ENCODE peak calls at places on chromosomes 6 and 20, in seven cellular contexts. One of them, this sample, is unnamed.

GRCh38 chr6:25874822-25875562 is 949 bp upstream of the SLC17A3 start:
- DNase-seq in A549: no peak
- DNase-seq in body of pancreas: no peak
- DNase-seq in adrenal gland: no peak
- DNase-seq in uterus: no peak
- DNase-seq in endothelial cell of umbilical vein: no peak
- DNase-seq in K562: no peak
- DNase-seq in this sample: no peak

GRCh38 chr6:89500486-89501020 is 67.6 kb downstream of the ANKRD6 start:
- DNase-seq in A549: no peak
- DNase-seq in body of pancreas: no peak
- DNase-seq in adrenal gland: no peak
- DNase-seq in uterus: no peak
- DNase-seq in endothelial cell of umbilical vein: no peak
- DNase-seq in K562: no peak
- DNase-seq in this sample: no peak

GRCh38 chr6:105810105-105810921 is 275.8 kb upstream of the PRDM1 start:
- DNase-seq in A549: peak; percentile 79
- DNase-seq in body of pancreas: no peak
- DNase-seq in adrenal gland: peak; percentile 61
- DNase-seq in uterus: peak; percentile 20
- DNase-seq in endothelial cell of umbilical vein: peak; percentile 43
- DNase-seq in K562: peak; percentile 87
- DNase-seq in this sample: no peak

GRCh38 chr20:49631856-49632418 is 64.0 kb upstream of the PTGIS start:
- DNase-seq in A549: no peak
- DNase-seq in body of pancreas: no peak
- DNase-seq in adrenal gland: no peak
- DNase-seq in uterus: no peak
- DNase-seq in endothelial cell of umbilical vein: no peak
- DNase-seq in K562: no peak
- DNase-seq in this sample: no peak

GRCh38 chr20:47989957-47990356 is 204.7 kb upstream of the SULF2 start:
- DNase-seq in A549: no peak
- DNase-seq in body of pancreas: no peak
- DNase-seq in adrenal gland: no peak
- DNase-seq in uterus: no peak
- DNase-seq in endothelial cell of umbilical vein: no peak
- DNase-seq in K562: no peak
- DNase-seq in this sample: no peak

GRCh38 chr6:68343901-68344300 is 291.2 kb upstream of the ADGRB3 start:
- DNase-seq in A549: peak; percentile 48
- DNase-seq in body of pancreas: peak; percentile 44
- DNase-seq in adrenal gland: no peak
- DNase-seq in uterus: no peak
- DNase-seq in endothelial cell of umbilical vein: no peak
- DNase-seq in K562: peak; percentile 67
- DNase-seq in this sample: no peak

GRCh38 chr6:129499871-129500219 is 210.1 kb downstream of the ARHGAP18 start:
- DNase-seq in A549: no peak
- DNase-seq in body of pancreas: no peak
- DNase-seq in adrenal gland: no peak
- DNase-seq in uterus: no peak
- DNase-seq in endothelial cell of umbilical vein: no peak
- DNase-seq in K562: no peak
- DNase-seq in this sample: no peak

GRCh38 chr6:145668844-145669243 is 66.5 kb downstream of the EPM2A start:
- DNase-seq in A549: no peak
- DNase-seq in body of pancreas: no peak
- DNase-seq in adrenal gland: no peak
- DNase-seq in uterus: no peak
- DNase-seq in endothelial cell of umbilical vein: peak; percentile 55
- DNase-seq in K562: no peak
- DNase-seq in this sample: no peak

GRCh38 chr6:147507162-147508072 is 1.1 kb upstream of the SAMD5 start:
- DNase-seq in A549: peak; percentile 12
- DNase-seq in body of pancreas: peak; percentile 20
- DNase-seq in adrenal gland: no peak
- DNase-seq in uterus: peak; percentile 15
- DNase-seq in endothelial cell of umbilical vein: peak; percentile 26
- DNase-seq in K562: no peak
- DNase-seq in this sample: no peak

GRCh38 chr6:34650823-34651222 is 45.7 kb downstream of the ILRUN start:
- DNase-seq in A549: no peak
- DNase-seq in body of pancreas: peak; percentile 39
- DNase-seq in adrenal gland: no peak
- DNase-seq in uterus: no peak
- DNase-seq in endothelial cell of umbilical vein: no peak
- DNase-seq in K562: no peak
- DNase-seq in this sample: no peak

GRCh38 chr6:34273242-34273805 is 24.5 kb upstream of the SMIM29 start:
- DNase-seq in A549: no peak
- DNase-seq in body of pancreas: peak; percentile 74
- DNase-seq in adrenal gland: peak; percentile 69
- DNase-seq in uterus: no peak
- DNase-seq in endothelial cell of umbilical vein: peak; percentile 95
- DNase-seq in K562: peak; percentile 99
- DNase-seq in this sample: no peak

GRCh38 chr6:42352856-42353564 is 98.7 kb downstream of the TRERF1 start:
- DNase-seq in A549: peak; percentile 25
- DNase-seq in body of pancreas: no peak
- DNase-seq in adrenal gland: no peak
- DNase-seq in uterus: no peak
- DNase-seq in endothelial cell of umbilical vein: no peak
- DNase-seq in K562: no peak
- DNase-seq in this sample: no peak

GRCh38 chr6:42354707-42355106 is 97.0 kb downstream of the TRERF1 start:
- DNase-seq in A549: no peak
- DNase-seq in body of pancreas: no peak
- DNase-seq in adrenal gland: no peak
- DNase-seq in uterus: no peak
- DNase-seq in endothelial cell of umbilical vein: no peak
- DNase-seq in K562: no peak
- DNase-seq in this sample: no peak

GRCh38 chr6:42345696-42346416 is 105.9 kb downstream of the TRERF1 start:
- DNase-seq in A549: no peak
- DNase-seq in body of pancreas: no peak
- DNase-seq in adrenal gland: no peak
- DNase-seq in uterus: no peak
- DNase-seq in endothelial cell of umbilical vein: no peak
- DNase-seq in K562: no peak
- DNase-seq in this sample: no peak

GRCh38 chr6:42347456-42347855 is 104.3 kb downstream of the TRERF1 start:
- DNase-seq in A549: no peak
- DNase-seq in body of pancreas: no peak
- DNase-seq in adrenal gland: no peak
- DNase-seq in uterus: no peak
- DNase-seq in endothelial cell of umbilical vein: no peak
- DNase-seq in K562: no peak
- DNase-seq in this sample: no peak

DNA sequence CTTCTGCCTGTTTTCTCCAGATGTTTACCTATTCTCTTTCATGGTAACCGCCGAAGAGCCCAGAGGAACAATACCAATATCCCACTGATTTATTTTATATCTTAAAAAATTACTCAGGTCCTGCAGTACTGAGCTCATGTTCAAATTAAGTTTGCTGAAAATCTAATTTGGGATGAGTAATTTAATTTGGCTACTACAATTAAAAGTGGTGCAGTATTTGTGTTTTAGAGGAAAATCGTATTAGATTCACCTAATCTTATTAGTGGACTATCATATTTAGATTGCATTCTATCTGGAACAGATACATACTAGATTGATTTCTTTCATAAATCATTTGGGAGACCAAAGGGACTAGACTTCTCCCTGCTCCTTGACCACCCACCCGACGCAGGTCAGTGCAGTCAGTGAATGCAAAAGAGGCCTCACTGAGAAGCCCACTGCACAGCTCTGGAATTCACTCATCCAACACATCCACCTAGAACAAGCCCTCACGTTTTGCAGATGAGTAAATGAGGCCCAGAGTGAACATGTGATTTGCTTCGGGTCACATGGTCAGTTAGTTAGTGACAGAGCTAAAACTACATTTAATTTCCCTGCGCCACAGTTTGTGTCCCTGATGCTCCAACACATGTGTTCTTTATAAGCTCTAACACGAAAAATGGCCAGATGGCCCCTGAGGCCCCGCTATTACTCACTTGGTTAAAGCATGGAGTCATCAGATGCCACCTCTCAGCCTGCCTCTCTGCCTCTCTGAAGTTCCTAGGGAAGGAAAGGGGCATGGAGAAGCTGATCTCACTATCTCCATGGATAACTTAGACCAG is 101.8 kb downstream of the TRERF1 start:
- DNase-seq in A549: no peak
- DNase-seq in body of pancreas: no peak
- DNase-seq in adrenal gland: no peak
- DNase-seq in uterus: no peak
- DNase-seq in endothelial cell of umbilical vein: no peak
- DNase-seq in K562: no peak
- DNase-seq in this sample: no peak
- H3K27ac ChIP-seq in A549: no peak overlapping the region
- H3K27ac ChIP-seq in body of pancreas: no peak overlapping the region
- H3K27ac ChIP-seq in adrenal gland: no peak overlapping the region
- H3K27ac ChIP-seq in uterus: no peak overlapping the region
- H3K27ac ChIP-seq in endothelial cell of umbilical vein: no peak overlapping the region
- H3K27ac ChIP-seq in K562: no peak overlapping the region
- H3K27ac ChIP-seq in this sample: no peak overlapping the region

DNA sequence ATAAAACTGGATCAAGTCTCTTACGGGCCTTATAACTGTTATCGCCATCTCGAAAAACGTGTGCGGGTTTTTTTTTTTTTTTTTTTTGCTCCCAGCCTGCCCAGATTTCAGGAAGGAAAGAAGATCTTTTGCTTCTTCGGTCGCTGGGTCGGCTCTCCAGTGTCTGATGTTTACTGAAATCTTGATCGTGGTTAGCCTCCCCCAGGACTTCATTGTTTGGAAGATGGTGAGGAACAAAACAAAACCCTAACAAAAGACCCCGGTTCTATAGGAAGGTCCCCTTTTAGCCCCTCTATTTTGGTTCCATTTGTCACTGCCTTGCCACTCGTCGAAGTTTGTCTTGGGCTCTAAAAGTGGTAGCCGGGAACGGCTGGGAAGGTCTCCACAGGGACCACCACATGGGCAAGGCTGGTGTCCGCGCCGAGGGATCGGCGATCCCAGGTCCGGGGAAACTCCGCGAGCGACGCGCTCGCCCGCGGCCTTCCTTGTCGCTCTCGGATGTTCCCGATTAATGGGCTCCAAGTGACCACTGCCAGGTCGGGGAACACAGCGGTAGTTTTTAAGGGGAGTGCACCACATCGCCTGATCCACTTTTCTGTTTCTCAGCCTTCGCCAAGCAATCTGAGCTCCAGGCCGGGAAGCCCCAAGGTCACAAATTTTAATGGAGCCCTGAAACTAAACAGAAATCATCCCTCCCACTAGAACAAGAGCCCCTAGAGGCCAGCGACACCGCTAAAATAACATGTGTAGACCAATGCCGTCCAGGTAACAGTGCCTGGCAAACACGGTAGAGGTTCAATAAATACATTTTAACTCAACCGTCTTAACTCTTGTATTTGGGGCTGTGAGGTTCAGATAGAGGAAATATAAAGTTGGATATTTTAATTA is 27.0 kb downstream of the TRIM27 start:
- DNase-seq in A549: peak; percentile 74
- DNase-seq in body of pancreas: peak; percentile 68
- DNase-seq in adrenal gland: peak; percentile 80
- DNase-seq in uterus: peak; percentile 53
- DNase-seq in endothelial cell of umbilical vein: peak; percentile 75
- DNase-seq in K562: peak; percentile 78
- DNase-seq in this sample: peak; percentile 92
- TF ChIP-seq POLR2A in A549: peak; percentile 10
- TF ChIP-seq POLR2A in body of pancreas: peak; percentile 22
- TF ChIP-seq POLR2A in adrenal gland: no peak
- TF ChIP-seq POLR2A in uterus: no peak
- TF ChIP-seq POLR2A in endothelial cell of umbilical vein: no peak
- TF ChIP-seq POLR2A in K562: peak; percentile 52
- TF ChIP-seq POLR2A in this sample: peak; percentile 15

DNA sequence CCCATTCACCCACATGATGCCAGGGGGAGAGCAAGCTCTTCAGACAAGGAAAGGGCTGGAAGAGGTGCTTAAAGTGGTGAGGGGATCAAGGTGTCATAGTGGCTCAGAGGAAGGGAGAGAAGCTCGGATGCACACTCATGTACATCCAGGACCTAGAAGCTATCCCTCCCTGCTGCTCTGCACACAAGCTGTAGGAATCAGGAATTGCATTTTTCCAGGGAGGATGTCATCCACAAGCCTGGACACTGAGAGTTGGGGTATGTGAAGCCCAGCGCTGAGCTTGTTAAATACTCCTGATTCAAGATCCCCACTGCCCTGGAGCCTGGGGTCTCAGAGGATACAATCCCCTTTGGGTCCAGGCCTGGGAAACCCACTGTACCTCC is 85.8 kb upstream of the CCDC167 start:
- DNase-seq in A549: no peak
- DNase-seq in body of pancreas: no peak
- DNase-seq in adrenal gland: no peak
- DNase-seq in uterus: no peak
- DNase-seq in endothelial cell of umbilical vein: no peak
- DNase-seq in K562: no peak
- DNase-seq in this sample: no peak
- H3K27ac ChIP-seq in A549: no peak overlapping the region
- H3K27ac ChIP-seq in body of pancreas: no peak overlapping the region
- H3K27ac ChIP-seq in adrenal gland: no peak overlapping the region
- H3K27ac ChIP-seq in uterus: no peak overlapping the region
- H3K27ac ChIP-seq in endothelial cell of umbilical vein: no peak overlapping the region
- H3K27ac ChIP-seq in K562: no peak overlapping the region
- H3K27ac ChIP-seq in this sample: no peak overlapping the region

GRCh38 chr6:80106418-80107235 is at the start of gene BCKDHB:
- DNase-seq in A549: peak; percentile 96
- DNase-seq in body of pancreas: peak; percentile 99
- DNase-seq in adrenal gland: peak; percentile 99
- DNase-seq in uterus: peak; percentile 99
- DNase-seq in endothelial cell of umbilical vein: peak; percentile 99
- DNase-seq in K562: peak; percentile 97
- DNase-seq in this sample: peak; percentile 98
- TF ChIP-seq POLR2A in A549: no peak
- TF ChIP-seq POLR2A in body of pancreas: peak; percentile 99
- TF ChIP-seq POLR2A in adrenal gland: peak; percentile 95
- TF ChIP-seq POLR2A in uterus: peak; percentile 85
- TF ChIP-seq POLR2A in endothelial cell of umbilical vein: peak; percentile 96
- TF ChIP-seq POLR2A in K562: peak; percentile 91
- TF ChIP-seq POLR2A in this sample: no peak

GRCh38 chr6:132025468-132025867 is 74.3 kb upstream of the CCN2 start:
- DNase-seq in A549: no peak
- DNase-seq in body of pancreas: no peak
- DNase-seq in adrenal gland: no peak
- DNase-seq in uterus: no peak
- DNase-seq in endothelial cell of umbilical vein: no peak
- DNase-seq in K562: no peak
- DNase-seq in this sample: no peak

GRCh38 chr6:132017921-132018320 is 66.7 kb upstream of the CCN2 start:
- DNase-seq in A549: no peak
- DNase-seq in body of pancreas: no peak
- DNase-seq in adrenal gland: no peak
- DNase-seq in uterus: no peak
- DNase-seq in endothelial cell of umbilical vein: no peak
- DNase-seq in K562: no peak
- DNase-seq in this sample: no peak

GRCh38 chr6:132020138-132020551 is 69.0 kb upstream of the CCN2 start:
- DNase-seq in A549: no peak
- DNase-seq in body of pancreas: peak; percentile 12
- DNase-seq in adrenal gland: peak; percentile 16
- DNase-seq in uterus: peak; percentile 53
- DNase-seq in endothelial cell of umbilical vein: peak; percentile 14
- DNase-seq in K562: no peak
- DNase-seq in this sample: no peak

GRCh38 chr6:132021552-132022375 is 70.6 kb upstream of the CCN2 start:
- DNase-seq in A549: peak; percentile 54
- DNase-seq in body of pancreas: no peak
- DNase-seq in adrenal gland: no peak
- DNase-seq in uterus: no peak
- DNase-seq in endothelial cell of umbilical vein: no peak
- DNase-seq in K562: no peak
- DNase-seq in this sample: no peak

GRCh38 chr6:132023490-132023889 is 72.3 kb upstream of the CCN2 start:
- DNase-seq in A549: no peak
- DNase-seq in body of pancreas: peak; percentile 6
- DNase-seq in adrenal gland: no peak
- DNase-seq in uterus: no peak
- DNase-seq in endothelial cell of umbilical vein: no peak
- DNase-seq in K562: no peak
- DNase-seq in this sample: no peak
- H3K27ac ChIP-seq in A549: no peak overlapping the region
- H3K27ac ChIP-seq in body of pancreas: no peak overlapping the region
- H3K27ac ChIP-seq in adrenal gland: no peak overlapping the region
- H3K27ac ChIP-seq in uterus: no peak overlapping the region
- H3K27ac ChIP-seq in endothelial cell of umbilical vein: no peak overlapping the region
- H3K27ac ChIP-seq in K562: no peak overlapping the region
- H3K27ac ChIP-seq in this sample: no peak overlapping the region